ENCODE peak calls at places on chromosomes 5 and 9, in four cellular contexts. D is H1, X is GM12878, Z is K562. Q is an unnamed sample.

GRCh38 chr5:57650360-57651069 is 167.9 kb upstream of the ACTBL2 start:
- DNase-seq in Z (peak; percentile 62), D (peak; percentile 33), X (peak; percentile 16), Q (peak; percentile 93)

GRCh38 chr5:179405054-179405416 is 59.8 kb upstream of the ADAMTS2 start:
- DNase-seq in Z (no peak), X (no peak), D (no peak), Q (no peak)

GRCh38 chr5:181189962-181190710 is 14.9 kb downstream of the TRIM7 start:
- DNase-seq in Z (peak; percentile 37), D (no peak), X (no peak), Q (no peak)

GRCh38 chr5:126780165-126780827 is 3.4 kb downstream of the LMNB1 start:
- DNase-seq in Z (peak; percentile 80), D (no peak), X (no peak), Q (peak; percentile 63)

GRCh38 chr5:65506961-65507360 is 25.2 kb upstream of the ADAMTS6 start:
- DNase-seq in D (no peak), Z (no peak), X (no peak), Q (no peak)

GRCh38 chr5:137533963-137534362 is 34.8 kb upstream of the SPOCK1 start:
- DNase-seq in D (no peak), X (no peak), Z (no peak), Q (no peak)

GRCh38 chr5:39369123-39369815 is 5.0 kb upstream of the C9 start:
- DNase-seq in D (no peak), X (no peak), Z (no peak), Q (no peak)

GRCh38 chr5:112189328-112189840 is 229.7 kb downstream of the EPB41L4A start:
- DNase-seq in D (no peak), X (no peak), Z (no peak), Q (no peak)

GRCh38 chr5:93299596-93300308 is 281.3 kb downstream of the NR2F1-AS1 start:
- DNase-seq in D (peak; percentile 7), X (no peak), Z (no peak), Q (no peak)

GRCh38 chr5:137264573-137264972 is 234.6 kb downstream of the SPOCK1 start:
- DNase-seq in D (no peak), Z (no peak), X (no peak), Q (no peak)

GRCh38 chr5:61450170-61450815 is 118.2 kb downstream of the ZSWIM6 start:
- DNase-seq in D (no peak), Z (no peak), X (no peak), Q (no peak)

GRCh38 chr5:124411089-124411488 is 335.4 kb downstream of the ZNF608 start:
- DNase-seq in D (no peak), X (peak; percentile 4), Z (no peak), Q (no peak)

DNA sequence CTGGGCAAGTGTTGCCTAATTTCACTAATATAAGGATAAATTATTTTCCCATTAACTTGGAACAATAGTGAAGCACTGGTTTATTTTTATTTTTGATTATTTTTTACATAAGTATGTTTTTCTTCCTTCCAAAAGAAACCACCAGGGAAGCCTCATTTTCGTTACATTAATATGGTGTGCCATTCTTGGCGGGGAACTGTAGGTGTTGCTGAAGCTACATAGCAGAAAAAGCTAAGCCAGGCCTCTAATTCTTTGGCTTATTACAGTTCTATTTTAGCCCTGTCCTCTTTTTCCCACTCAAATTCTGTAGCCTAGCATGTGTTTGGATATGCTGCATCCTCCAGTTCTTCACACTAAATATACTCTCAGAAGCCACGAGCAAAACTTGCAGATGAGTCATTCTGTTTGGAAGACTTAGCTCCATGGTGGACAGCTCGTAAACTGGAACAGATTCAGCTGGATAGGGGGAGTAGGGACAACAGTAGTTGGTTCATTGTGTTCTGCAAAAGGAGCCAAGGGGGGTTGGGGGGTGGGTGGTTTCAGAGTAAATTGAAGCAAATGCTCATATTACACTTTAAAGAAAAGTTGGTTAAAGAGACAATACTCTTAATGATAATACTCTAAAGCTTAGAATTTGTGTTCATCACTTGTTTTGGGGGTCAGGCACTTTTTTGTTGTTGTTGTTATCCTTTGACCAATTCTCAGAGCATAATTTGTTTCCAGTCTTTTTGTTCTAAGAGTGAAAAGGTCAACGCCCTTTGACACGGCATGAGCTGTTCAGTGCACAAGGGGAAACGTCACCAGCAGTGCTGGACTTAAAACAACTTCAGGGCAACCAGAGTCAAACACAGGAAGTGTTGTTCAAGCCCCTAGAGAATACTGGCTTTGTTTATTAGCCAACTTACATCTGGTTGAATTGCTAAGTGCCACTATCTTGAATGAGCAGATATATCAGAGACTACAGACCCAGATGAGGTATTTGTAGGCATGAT is 369.2 kb downstream of the TMEM161B start:
- DNase-seq in Z (no peak), X (peak; percentile 2), D (no peak), Q (peak; percentile 5)
- TF ChIP-seq CBX5 in Z (no peak), X (no peak), D (no peak), Q (no peak)

GRCh38 chr5:95760291-95761191 is 29.4 kb downstream of the RHOBTB3 start:
- DNase-seq in Z (no peak), X (peak; percentile 64), D (no peak), Q (peak; percentile 71)

GRCh38 chr5:95759634-95760033 is 28.5 kb downstream of the RHOBTB3 start:
- DNase-seq in D (no peak), Z (no peak), X (no peak), Q (peak; percentile 95)

GRCh38 chr5:95759005-95759404 is 27.9 kb downstream of the RHOBTB3 start:
- DNase-seq in X (no peak), Z (no peak), D (no peak), Q (peak; percentile 77)

DNA sequence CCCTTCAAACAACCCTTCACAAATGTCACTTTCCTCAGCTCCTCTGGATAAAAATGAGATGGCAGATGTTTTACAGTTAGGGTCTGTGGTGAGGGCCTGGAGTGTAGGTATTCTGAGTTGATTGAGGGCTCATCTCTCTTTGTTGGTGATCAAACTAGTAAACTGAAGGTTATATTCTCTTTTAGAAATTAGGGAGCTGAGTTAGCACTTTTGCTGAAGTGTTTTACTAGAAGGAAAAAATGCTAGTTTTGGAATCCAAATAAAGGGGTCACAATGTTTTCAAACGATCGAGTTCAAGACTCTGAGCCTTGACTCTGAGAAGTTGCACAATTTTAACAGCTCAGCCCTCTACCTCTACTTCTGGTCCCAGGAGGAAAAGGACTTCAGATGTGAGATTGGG is 23.4 kb downstream of the RHOBTB3 start:
- DNase-seq in D (no peak), Z (no peak), X (no peak), Q (no peak)
- H3K27ac ChIP-seq in D (no peak overlapping the region), Z (no peak overlapping the region), X (no peak overlapping the region), Q (no peak overlapping the region)

DNA sequence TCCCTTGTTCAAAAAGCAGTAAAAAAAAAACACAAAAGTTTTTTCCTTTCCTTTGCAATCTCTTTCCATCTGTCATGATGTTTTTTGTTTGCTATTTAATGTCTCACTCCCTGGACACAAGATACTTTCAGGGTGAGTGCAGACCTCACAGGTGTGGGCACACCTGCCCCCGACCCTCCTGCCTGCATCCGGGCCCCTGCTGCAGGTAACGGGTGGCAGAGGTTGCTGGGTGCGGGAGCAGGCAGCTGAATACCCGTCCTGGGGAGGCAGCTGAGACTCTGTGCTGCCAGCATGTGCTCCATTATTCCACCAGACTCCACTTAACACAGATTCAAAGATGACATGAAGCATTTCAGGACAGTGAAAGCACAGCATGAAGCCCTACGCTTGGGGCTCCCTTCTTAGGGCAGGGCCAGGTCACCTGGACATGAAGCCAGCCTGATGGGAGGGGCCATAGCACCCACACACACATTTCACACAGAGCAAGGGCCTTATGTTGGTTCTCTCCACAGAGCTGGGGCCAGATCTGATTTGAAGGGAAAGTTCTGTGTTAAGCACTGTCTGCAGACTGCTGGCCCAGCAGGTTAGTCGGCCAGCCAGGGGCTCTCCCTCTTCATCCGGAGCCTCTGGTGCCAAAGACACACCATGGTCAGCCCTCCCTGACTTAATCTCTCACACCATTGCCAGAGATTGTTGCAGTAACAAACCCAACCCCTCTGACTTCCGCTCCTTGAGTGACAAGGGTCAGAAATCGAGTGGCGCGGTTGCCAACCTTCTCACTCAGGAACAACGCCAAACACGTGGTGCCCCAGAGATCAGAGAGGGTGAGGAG is 13.0 kb downstream of the NEK6 start:
- DNase-seq in D (no peak), Z (no peak), X (no peak), Q (no peak)
- TF ChIP-seq HDAC2 in D (no peak), Z (no peak), X (no peak), Q (no peak)

DNA sequence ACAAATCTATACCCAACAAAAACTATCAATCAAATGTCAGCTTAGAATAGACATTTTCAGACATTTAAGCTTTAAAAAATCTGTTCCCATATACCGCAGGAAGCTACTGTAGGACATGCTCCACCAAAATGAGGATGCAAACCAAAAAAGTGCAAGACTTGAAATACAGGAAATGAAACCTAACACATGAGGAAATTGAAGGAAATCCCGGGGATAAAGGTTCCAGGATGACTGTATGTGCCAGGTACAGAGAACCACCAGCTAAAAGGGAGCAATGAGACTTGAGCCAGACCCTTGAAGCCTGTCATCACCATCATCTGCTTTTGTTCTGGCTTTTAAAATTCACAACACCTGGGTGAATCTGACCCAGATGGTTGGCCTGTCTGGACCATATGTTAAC is 21.4 kb downstream of the DIAPH1 start:
- DNase-seq in X (no peak), D (no peak), Z (no peak), Q (no peak)
- TF ChIP-seq CBX5 in X (no peak), D (no peak), Z (no peak), Q (no peak)

GRCh38 chr5:177474094-177474493 is 660 bp upstream of the DBN1 start:
- DNase-seq in Z (no peak), X (no peak), D (no peak), Q (no peak)
- H3K27ac ChIP-seq in Z (peak overlapping the region; percentile 24), X (no peak overlapping the region), D (no peak overlapping the region), Q (no peak overlapping the region)